ENCODE peak calls at places on chromosomes 6 and 20, in six cellular contexts. One of them, this sample, is unnamed.

GRCh38 chr6:165191461-165191860 is 117.9 kb downstream of the C6orf118 start:
- DNase-seq in uterus: no peak
- DNase-seq in cardiac fibroblast: no peak
- DNase-seq in A673: no peak
- DNase-seq in HFFc6: no peak
- DNase-seq in breast epithelium: no peak
- DNase-seq in this sample: no peak

GRCh38 chr6:39823187-39823815 is 31.1 kb downstream of the DAAM2 start:
- DNase-seq in A673: no peak
- DNase-seq in cardiac fibroblast: peak
- DNase-seq in HFFc6: no peak
- DNase-seq in uterus: peak
- DNase-seq in breast epithelium: no peak
- DNase-seq in this sample: no peak

GRCh38 chr6:30234361-30234760 is 21.2 kb upstream of the TRIM26 start:
- DNase-seq in cardiac fibroblast: peak
- DNase-seq in HFFc6: no peak
- DNase-seq in breast epithelium: no peak
- DNase-seq in A673: peak
- DNase-seq in uterus: no peak
- DNase-seq in this sample: no peak

GRCh38 chr6:32337166-32337805 is 34.4 kb downstream of the TSBP1 start:
- DNase-seq in A673: no peak
- DNase-seq in cardiac fibroblast: no peak
- DNase-seq in HFFc6: no peak
- DNase-seq in breast epithelium: no peak
- DNase-seq in uterus: no peak
- DNase-seq in this sample: no peak

GRCh38 chr6:63787021-63787420 is 151.4 kb downstream of the PHF3 start:
- DNase-seq in cardiac fibroblast: peak
- DNase-seq in breast epithelium: no peak
- DNase-seq in A673: no peak
- DNase-seq in uterus: no peak
- DNase-seq in HFFc6: peak
- DNase-seq in this sample: no peak

GRCh38 chr6:169723991-169724553 is at the start of gene PHF10:
- DNase-seq in HFFc6: no peak
- DNase-seq in A673: peak
- DNase-seq in breast epithelium: no peak
- DNase-seq in cardiac fibroblast: no peak
- DNase-seq in uterus: no peak
- DNase-seq in this sample: peak

GRCh38 chr6:113103618-113104390 is 753.3 kb upstream of the MARCKS start:
- DNase-seq in cardiac fibroblast: peak
- DNase-seq in uterus: no peak
- DNase-seq in breast epithelium: no peak
- DNase-seq in A673: peak
- DNase-seq in HFFc6: peak
- DNase-seq in this sample: no peak

GRCh38 chr6:38018755-38019165 is 199.2 kb downstream of the ZFAND3 start:
- DNase-seq in A673: no peak
- DNase-seq in HFFc6: no peak
- DNase-seq in cardiac fibroblast: no peak
- DNase-seq in breast epithelium: no peak
- DNase-seq in uterus: no peak
- DNase-seq in this sample: no peak

GRCh38 chr20:63737690-63737939 is 1.2 kb downstream of the LIME1 start:
- DNase-seq in uterus: no peak
- DNase-seq in A673: no peak
- DNase-seq in breast epithelium: no peak
- DNase-seq in HFFc6: no peak
- DNase-seq in cardiac fibroblast: no peak
- DNase-seq in this sample: no peak

GRCh38 chr6:97215157-97215769 is 67.8 kb downstream of the MMS22L start:
- DNase-seq in A673: peak
- DNase-seq in uterus: no peak
- DNase-seq in cardiac fibroblast: peak
- DNase-seq in breast epithelium: no peak
- DNase-seq in HFFc6: peak
- DNase-seq in this sample: no peak
- TF ChIP-seq CTCF in A673: peak
- TF ChIP-seq CTCF in uterus: peak
- TF ChIP-seq CTCF in cardiac fibroblast: peak
- TF ChIP-seq CTCF in breast epithelium: no peak
- TF ChIP-seq CTCF in HFFc6: peak
- TF ChIP-seq CTCF in this sample: peak

GRCh38 chr20:36035720-36036119 is 67.3 kb downstream of the CNBD2 start:
- DNase-seq in breast epithelium: no peak
- DNase-seq in A673: no peak
- DNase-seq in cardiac fibroblast: no peak
- DNase-seq in HFFc6: peak
- DNase-seq in uterus: no peak
- DNase-seq in this sample: no peak
- TF ChIP-seq CTCF in breast epithelium: no peak
- TF ChIP-seq CTCF in A673: no peak
- TF ChIP-seq CTCF in cardiac fibroblast: no peak
- TF ChIP-seq CTCF in HFFc6: no peak
- TF ChIP-seq CTCF in uterus: no peak
- TF ChIP-seq CTCF in this sample: no peak

DNA sequence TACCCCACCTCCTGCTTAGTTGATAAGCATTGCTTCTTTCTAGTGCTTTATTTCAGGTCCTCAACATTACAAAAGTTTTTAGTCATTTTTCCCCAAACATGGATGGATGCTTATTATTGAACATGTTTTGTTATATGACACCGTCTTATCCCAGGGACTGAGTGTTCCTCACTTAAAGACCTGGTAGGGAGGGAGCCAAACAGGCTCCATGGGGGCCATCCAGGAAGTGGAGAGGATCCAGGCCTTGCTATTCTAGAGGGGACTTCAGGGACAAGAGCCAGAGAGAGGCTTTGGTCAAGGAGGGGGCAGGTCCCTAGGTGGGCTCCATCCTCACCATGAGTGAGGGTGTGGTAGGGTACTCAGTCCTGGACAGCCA is 7.4 kb downstream of the SLC32A1 start:
- DNase-seq in HFFc6: no peak
- DNase-seq in A673: no peak
- DNase-seq in uterus: no peak
- DNase-seq in cardiac fibroblast: no peak
- DNase-seq in breast epithelium: no peak
- DNase-seq in this sample: no peak
- TF ChIP-seq CTCF in HFFc6: no peak
- TF ChIP-seq CTCF in A673: peak
- TF ChIP-seq CTCF in uterus: no peak
- TF ChIP-seq CTCF in cardiac fibroblast: no peak
- TF ChIP-seq CTCF in breast epithelium: no peak
- TF ChIP-seq CTCF in this sample: no peak

GRCh38 chr6:130377371-130377770 is 11.6 kb downstream of the TMEM200A start:
- DNase-seq in HFFc6: no peak
- DNase-seq in breast epithelium: no peak
- DNase-seq in uterus: no peak
- DNase-seq in A673: no peak
- DNase-seq in cardiac fibroblast: no peak
- DNase-seq in this sample: no peak
- TF ChIP-seq CTCF in HFFc6: no peak
- TF ChIP-seq CTCF in breast epithelium: no peak
- TF ChIP-seq CTCF in uterus: no peak
- TF ChIP-seq CTCF in A673: no peak
- TF ChIP-seq CTCF in cardiac fibroblast: no peak
- TF ChIP-seq CTCF in this sample: no peak

GRCh38 chr20:38937000-38937399 is 10.8 kb downstream of the FAM83D start:
- DNase-seq in cardiac fibroblast: no peak
- DNase-seq in A673: no peak
- DNase-seq in breast epithelium: no peak
- DNase-seq in HFFc6: no peak
- DNase-seq in uterus: no peak
- DNase-seq in this sample: no peak

GRCh38 chr20:38935967-38936407 is 9.8 kb downstream of the FAM83D start:
- DNase-seq in uterus: no peak
- DNase-seq in breast epithelium: no peak
- DNase-seq in HFFc6: no peak
- DNase-seq in A673: no peak
- DNase-seq in cardiac fibroblast: peak
- DNase-seq in this sample: no peak

GRCh38 chr20:38932457-38933120 is 6.4 kb downstream of the FAM83D start:
- DNase-seq in breast epithelium: no peak
- DNase-seq in cardiac fibroblast: peak
- DNase-seq in HFFc6: no peak
- DNase-seq in A673: no peak
- DNase-seq in uterus: no peak
- DNase-seq in this sample: no peak

GRCh38 chr20:38934530-38934929 is 8.3 kb downstream of the FAM83D start:
- DNase-seq in uterus: no peak
- DNase-seq in cardiac fibroblast: peak
- DNase-seq in A673: no peak
- DNase-seq in breast epithelium: no peak
- DNase-seq in HFFc6: no peak
- DNase-seq in this sample: no peak

GRCh38 chr20:38935285-38935684 is 9.1 kb downstream of the FAM83D start:
- DNase-seq in breast epithelium: no peak
- DNase-seq in cardiac fibroblast: peak
- DNase-seq in A673: no peak
- DNase-seq in HFFc6: peak
- DNase-seq in uterus: no peak
- DNase-seq in this sample: no peak
- TF ChIP-seq CTCF in breast epithelium: no peak
- TF ChIP-seq CTCF in cardiac fibroblast: peak
- TF ChIP-seq CTCF in A673: no peak
- TF ChIP-seq CTCF in HFFc6: peak
- TF ChIP-seq CTCF in uterus: no peak
- TF ChIP-seq CTCF in this sample: no peak

This sample was measured in GM13977.